ENCODE peak calls at places on chromosomes 6 and 20, in six cellular contexts. Z, G, V, U, J and L are unnamed samples.

GRCh38 chr6:85756982-85757381 is 114.3 kb upstream of the SYNCRIP start:
- DNase-seq in Z (no peak), G (peak), V (peak), U (no peak), J (peak), L (no peak)

GRCh38 chr6:87588756-87589407 is 905 bp downstream of the RARS2 start:
- DNase-seq in Z (no peak), G (no peak), V (peak), U (no peak), J (no peak), L (no peak)

GRCh38 chr20:18609741-18610140 is 21.9 kb downstream of the DTD1 start:
- DNase-seq in Z (no peak), G (no peak), V (no peak), U (no peak), J (no peak), L (no peak)

GRCh38 chr6:45185403-45186251 is 142.5 kb upstream of the RUNX2 start:
- DNase-seq in Z (no peak), G (no peak), V (no peak), U (no peak), J (no peak), L (no peak)

GRCh38 chr6:44542401-44543116 is 155.1 kb downstream of the CDC5L start:
- DNase-seq in Z (peak), G (peak), V (no peak), U (peak), J (no peak), L (peak)

GRCh38 chr6:43089467-43089866 is 13.4 kb downstream of the PTK7 start:
- DNase-seq in Z (no peak), G (peak), V (no peak), U (no peak), J (no peak), L (no peak)

GRCh38 chr6:136524936-136525413 is 25.2 kb downstream of the MAP7 start:
- DNase-seq in Z (no peak), G (no peak), V (no peak), U (no peak), J (no peak), L (no peak)

GRCh38 chr20:43940518-43941225 is 26.0 kb downstream of the TOX2 start:
- DNase-seq in Z (no peak), G (no peak), V (no peak), U (no peak), J (no peak), L (no peak)

GRCh38 chr6:53494076-53494475 is 50.8 kb downstream of the GCLC start:
- DNase-seq in Z (no peak), G (no peak), V (peak), U (no peak), J (peak), L (no peak)

GRCh38 chr20:58645277-58645968 is 5.7 kb upstream of the STX16 start:
- DNase-seq in Z (peak), G (no peak), V (no peak), U (no peak), J (peak), L (no peak)

GRCh38 chr6:76852776-76853175 is 610.5 kb downstream of the HTR1B start:
- DNase-seq in Z (no peak), G (peak), V (peak), U (no peak), J (peak), L (no peak)

GRCh38 chr6:20038805-20039204 is 173.5 kb downstream of the MBOAT1 start:
- DNase-seq in Z (no peak), G (peak), V (no peak), U (no peak), J (peak), L (no peak)

GRCh38 chr6:55276745-55277627 is 50.3 kb upstream of the GFRAL start:
- DNase-seq in Z (peak), G (peak), V (peak), U (no peak), J (peak), L (peak)

GRCh38 chr6:142756215-142756630 is 188.8 kb downstream of the HIVEP2 start:
- DNase-seq in Z (peak), G (peak), V (peak), U (no peak), J (peak), L (no peak)

GRCh38 chr6:163260911-163261310 is 153.6 kb upstream of the QKI start:
- DNase-seq in Z (no peak), G (peak), V (no peak), U (no peak), J (no peak), L (no peak)

GRCh38 chr6:161163466-161164181 is 110.2 kb downstream of the AGPAT4 start:
- DNase-seq in Z (peak), G (no peak), V (no peak), U (no peak), J (no peak), L (no peak)

GRCh38 chr20:4195499-4195898 is 180.1 kb upstream of the RNF24 start:
- DNase-seq in Z (peak), G (peak), V (peak), U (peak), J (peak), L (no peak)

GRCh38 chr20:63955281-63955845 is 853 bp downstream of the UCKL1 start:
- DNase-seq in Z (no peak), G (peak), V (peak), U (no peak), J (no peak), L (no peak)

GRCh38 chr6:160041608-160042007 is 72.7 kb downstream of the IGF2R start:
- DNase-seq in Z (no peak), G (no peak), V (no peak), U (no peak), J (peak), L (no peak)
- H4K8ac ChIP-seq in Z (no peak), G (no peak), V (no peak), U (no peak), J (no peak), L (no peak)

DNA sequence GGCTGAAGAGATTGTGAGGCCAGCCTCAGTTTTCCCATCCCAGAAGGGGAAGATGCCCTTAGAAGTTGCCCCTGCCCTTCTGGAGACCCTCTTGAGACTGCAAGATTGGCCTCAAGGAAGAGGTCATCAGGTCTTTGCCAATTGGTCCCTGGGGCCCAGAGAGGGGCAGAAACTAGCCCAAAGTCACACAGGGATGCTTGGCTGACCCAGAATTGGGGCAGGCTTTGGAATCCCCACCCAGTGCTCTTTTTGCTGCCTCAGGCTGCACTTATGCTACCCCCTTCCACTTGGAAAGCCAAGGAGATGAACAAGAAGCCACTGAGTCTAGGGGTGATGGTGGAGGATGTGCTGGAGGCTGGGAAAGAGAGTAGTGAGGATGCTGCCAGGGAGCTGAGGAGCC is 24.9 kb upstream of the FKBP1A start:
- DNase-seq in Z (no peak), G (no peak), V (no peak), U (no peak), J (no peak), L (no peak)
- H2BK120ac ChIP-seq in Z (no peak), G (no peak), V (no peak), U (no peak), J (peak), L (no peak)

GRCh38 chr6:148649454-148649963 is 97.3 kb upstream of the UST start:
- DNase-seq in Z (no peak), G (no peak), V (no peak), U (no peak), J (no peak), L (no peak)
- H2BK15ac ChIP-seq in Z (no peak), G (no peak), V (no peak), U (no peak), J (no peak), L (no peak)

GRCh38 chr6:146855889-146856288 is 257.1 kb downstream of the ADGB start:
- DNase-seq in Z (no peak), G (no peak), V (no peak), U (no peak), J (no peak), L (no peak)

GRCh38 chr6:146850981-146851380 is 252.2 kb downstream of the ADGB start:
- DNase-seq in Z (no peak), G (no peak), V (no peak), U (no peak), J (no peak), L (no peak)

GRCh38 chr6:146847426-146847825 is 248.7 kb downstream of the ADGB start:
- DNase-seq in Z (no peak), G (no peak), V (peak), U (no peak), J (peak), L (no peak)

GRCh38 chr6:146851837-146852236 is 253.1 kb downstream of the ADGB start:
- DNase-seq in Z (no peak), G (no peak), V (peak), U (no peak), J (peak), L (no peak)

DNA sequence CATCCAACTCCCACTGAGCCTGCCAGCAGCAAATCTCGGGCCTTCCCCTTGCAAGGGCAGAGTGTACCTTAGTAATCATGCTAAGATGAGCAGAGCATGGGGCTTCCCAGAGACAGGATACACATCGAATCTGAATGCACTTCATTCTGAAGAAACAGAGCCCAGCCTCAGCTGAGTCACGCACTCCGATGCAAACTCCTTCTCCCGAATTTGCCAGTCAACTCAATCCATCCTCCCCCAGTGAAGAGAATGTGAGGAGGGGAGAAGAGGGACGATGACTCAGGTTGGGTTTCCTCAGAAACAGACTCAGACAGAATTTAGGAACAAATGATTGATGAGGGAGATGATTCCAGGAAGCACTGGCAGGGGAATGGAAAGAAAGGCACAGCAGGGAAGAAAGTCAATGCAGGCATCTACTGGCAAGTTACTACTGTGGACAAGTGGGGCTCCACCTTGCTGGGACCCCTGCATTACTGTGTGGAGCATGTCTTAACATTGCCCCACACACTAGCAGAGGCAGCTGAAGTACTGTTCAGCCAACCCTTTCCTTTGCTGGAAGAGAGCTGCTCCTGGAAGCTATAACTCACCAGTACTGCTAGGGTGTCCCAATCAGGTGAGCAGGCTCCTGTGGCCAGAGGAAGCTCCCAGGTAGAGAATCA is 251.6 kb downstream of the ADGB start:
- DNase-seq in Z (no peak), G (peak), V (peak), U (no peak), J (peak), L (no peak)
- H4K8ac ChIP-seq in Z (no peak), G (no peak), V (no peak), U (no peak), J (no peak), L (no peak)

GRCh38 chr6:100880901-100881706 is at the start of gene ASCC3:
- DNase-seq in Z (peak), G (peak), V (peak), U (peak), J (peak), L (peak)
- H2BK120ac ChIP-seq in Z (no peak), G (no peak), V (peak), U (no peak), J (peak), L (no peak)

GRCh38 chr20:20658871-20659415 is 53.5 kb downstream of the RALGAPA2 start:
- DNase-seq in Z (no peak), G (no peak), V (no peak), U (no peak), J (no peak), L (no peak)
- H2BK15ac ChIP-seq in Z (no peak), G (no peak), V (no peak), U (no peak), J (no peak), L (no peak)

DNA sequence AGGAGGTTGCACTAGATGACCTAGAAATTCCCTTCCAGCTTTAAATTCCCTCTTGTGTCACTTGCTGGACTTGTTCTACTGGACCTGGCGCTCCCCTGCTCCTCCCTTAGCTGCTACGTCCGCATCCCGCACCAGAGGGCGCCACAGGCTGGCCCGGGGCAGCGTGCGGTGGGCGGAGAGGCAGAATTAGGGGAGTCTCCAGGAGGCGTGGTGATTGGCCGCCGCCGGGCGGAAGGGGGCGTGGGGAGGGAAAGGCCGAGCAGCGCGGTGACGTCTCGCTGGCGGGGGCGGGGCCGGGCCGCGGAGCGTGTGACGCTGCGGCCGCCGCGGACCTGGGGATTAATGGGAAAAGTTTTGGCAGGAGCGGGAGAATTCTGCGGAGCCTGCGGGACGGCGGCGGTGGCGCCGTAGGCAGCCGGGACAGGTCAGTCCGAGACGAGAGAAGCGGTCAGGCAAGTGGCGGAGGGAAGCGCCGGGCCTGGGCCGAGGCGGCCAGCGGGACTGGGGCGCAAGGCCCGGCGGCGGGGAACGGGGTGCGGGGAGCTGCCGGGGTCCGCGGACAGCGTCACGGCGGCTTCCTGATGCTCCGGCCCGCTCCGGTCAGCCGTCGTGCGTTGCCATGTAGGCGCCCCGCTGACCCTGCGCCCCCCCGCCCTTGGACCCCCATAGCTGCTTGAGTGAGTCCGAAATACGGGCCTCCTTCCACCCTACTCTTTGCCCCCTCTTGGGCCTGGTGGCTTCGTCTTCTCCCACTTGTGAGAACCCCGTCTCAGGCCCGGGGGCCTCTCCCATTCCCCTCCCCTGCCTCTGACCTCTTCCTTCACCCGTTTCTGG is at the start of gene PPARD:
- DNase-seq in Z (peak), G (peak), V (peak), U (peak), J (peak), L (peak)
- H4K8ac ChIP-seq in Z (no peak), G (no peak), V (peak), U (peak), J (peak), L (no peak)